ENCODE peak calls at places on chromosomes 5 and 9, in nine cellular contexts. Q is neural progenitor cell, Y is PC-3, A is GM23248, Z is SK-N-SH, F is GM23338, W is hepatocyte, V is HCT116, U is OCI-LY7. N is an unnamed sample.

GRCh38 chr9:28824410-28824963 is 1251.2 kb upstream of the C9orf72 start:
- DNase-seq in Q (no peak), Y (no peak), A (no peak), Z (no peak), F (no peak), W (no peak), V (no peak), U (no peak), N (no peak)

GRCh38 chr9:113523421-113524141 is 60.1 kb downstream of the RGS3 start:
- DNase-seq in Q (no peak), Y (no peak), A (peak), Z (no peak), F (no peak), W (peak), V (no peak), U (peak), N (peak)

GRCh38 chr5:44336708-44337107 is 52.5 kb downstream of the FGF10 start:
- DNase-seq in Q (no peak), Y (no peak), A (no peak), Z (no peak), F (no peak), W (no peak), V (no peak), U (no peak), N (no peak)

GRCh38 chr9:126676685-126677143 is 63.0 kb downstream of the LMX1B start:
- DNase-seq in Q (peak), Y (no peak), A (no peak), Z (peak), F (peak), W (no peak), V (no peak), U (no peak), N (no peak)

GRCh38 chr9:127796899-127797370 is 5.7 kb upstream of the FPGS start:
- DNase-seq in Q (peak), Y (peak), A (no peak), Z (no peak), F (no peak), W (no peak), V (no peak), U (peak), N (peak)

GRCh38 chr5:173736923-173737412 is 120.5 kb upstream of the BOD1 start:
- DNase-seq in Q (no peak), Y (no peak), A (no peak), Z (no peak), F (no peak), W (peak), V (no peak), U (peak), N (no peak)

GRCh38 chr5:87411586-87412416 is 929 bp downstream of the CCNH start:
- DNase-seq in Q (peak), Y (peak), A (peak), Z (peak), F (peak), W (peak), V (peak), U (peak), N (peak)

GRCh38 chr5:52898961-52899680 is 90.0 kb upstream of the ITGA2 start:
- DNase-seq in Q (no peak), Y (no peak), A (no peak), Z (no peak), F (no peak), W (no peak), V (no peak), U (no peak), N (no peak)

GRCh38 chr9:20997503-20998076 is 33.9 kb downstream of the HACD4 start:
- DNase-seq in Q (no peak), Y (no peak), A (no peak), Z (no peak), F (no peak), W (no peak), V (no peak), U (peak), N (no peak)

GRCh38 chr5:64883912-64884311 is 115.2 kb downstream of the CWC27 start:
- DNase-seq in Q (no peak), Y (peak), A (no peak), Z (no peak), F (no peak), W (no peak), V (no peak), U (no peak), N (no peak)

DNA sequence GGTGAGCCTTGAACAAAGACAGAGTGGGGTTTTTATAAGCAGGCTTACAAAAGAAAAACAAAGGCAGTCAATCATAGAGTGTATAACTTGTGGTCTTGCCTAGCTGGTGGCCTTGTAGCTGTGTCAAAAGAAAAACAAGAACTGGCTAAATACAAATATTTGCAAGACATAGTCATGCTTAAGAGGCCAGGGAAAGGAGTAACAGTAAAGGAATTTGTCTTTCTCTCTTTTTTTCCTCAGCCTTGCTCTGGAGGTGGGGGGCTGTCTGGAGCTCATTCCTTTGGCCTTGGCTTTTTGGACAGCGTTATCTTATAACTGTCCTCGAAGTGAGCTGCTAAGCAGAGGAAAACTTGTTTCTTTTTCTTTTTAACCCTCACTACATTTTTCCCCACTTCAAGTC is 14.1 kb downstream of the CEL start:
- DNase-seq in Q (no peak), Y (peak), A (peak), Z (no peak), F (no peak), W (peak), V (no peak), U (no peak), N (no peak)
- TF ChIP-seq EZH2phosphoT487 in Q (no peak), Y (no peak), A (no peak), Z (no peak), F (no peak), W (no peak), V (no peak), U (no peak), N (no peak)

GRCh38 chr9:37551468-37551867 is 24.7 kb downstream of the FBXO10 start:
- DNase-seq in Q (no peak), Y (no peak), A (no peak), Z (no peak), F (no peak), W (no peak), V (no peak), U (no peak), N (no peak)

GRCh38 chr9:37551888-37552287 is 24.3 kb downstream of the FBXO10 start:
- DNase-seq in Q (no peak), Y (no peak), A (no peak), Z (no peak), F (no peak), W (no peak), V (no peak), U (no peak), N (no peak)

GRCh38 chr9:37547328-37547878 is 28.8 kb downstream of the FBXO10 start:
- DNase-seq in Q (no peak), Y (no peak), A (no peak), Z (no peak), F (no peak), W (no peak), V (no peak), U (no peak), N (no peak)

GRCh38 chr9:37549527-37549926 is 26.7 kb downstream of the FBXO10 start:
- DNase-seq in Q (no peak), Y (no peak), A (peak), Z (no peak), F (no peak), W (no peak), V (no peak), U (no peak), N (peak)

DNA sequence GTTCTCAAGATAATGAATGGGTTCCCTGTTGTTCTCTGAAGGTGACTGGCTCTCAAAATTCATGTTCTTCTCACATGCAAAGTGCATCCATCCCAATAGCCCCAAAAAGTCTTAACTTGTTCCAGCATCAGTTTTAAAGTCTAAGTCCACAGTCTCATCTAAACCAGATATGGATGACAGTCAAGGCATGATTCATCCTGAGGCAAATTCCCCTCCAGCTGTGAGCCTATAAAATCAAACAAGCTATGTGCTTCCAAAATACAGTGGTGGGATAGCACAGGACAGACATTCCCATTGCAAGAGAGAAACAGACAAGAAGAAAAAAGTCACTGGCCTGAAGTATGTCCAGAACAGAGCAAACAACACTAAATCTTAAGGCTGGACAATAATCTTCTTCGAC is 25.4 kb downstream of the FBXO10 start:
- DNase-seq in Q (no peak), Y (no peak), A (peak), Z (no peak), F (no peak), W (no peak), V (no peak), U (no peak), N (no peak)
- TF ChIP-seq EZH2phosphoT487 in Q (no peak), Y (no peak), A (no peak), Z (no peak), F (no peak), W (no peak), V (no peak), U (no peak), N (no peak)

DNA sequence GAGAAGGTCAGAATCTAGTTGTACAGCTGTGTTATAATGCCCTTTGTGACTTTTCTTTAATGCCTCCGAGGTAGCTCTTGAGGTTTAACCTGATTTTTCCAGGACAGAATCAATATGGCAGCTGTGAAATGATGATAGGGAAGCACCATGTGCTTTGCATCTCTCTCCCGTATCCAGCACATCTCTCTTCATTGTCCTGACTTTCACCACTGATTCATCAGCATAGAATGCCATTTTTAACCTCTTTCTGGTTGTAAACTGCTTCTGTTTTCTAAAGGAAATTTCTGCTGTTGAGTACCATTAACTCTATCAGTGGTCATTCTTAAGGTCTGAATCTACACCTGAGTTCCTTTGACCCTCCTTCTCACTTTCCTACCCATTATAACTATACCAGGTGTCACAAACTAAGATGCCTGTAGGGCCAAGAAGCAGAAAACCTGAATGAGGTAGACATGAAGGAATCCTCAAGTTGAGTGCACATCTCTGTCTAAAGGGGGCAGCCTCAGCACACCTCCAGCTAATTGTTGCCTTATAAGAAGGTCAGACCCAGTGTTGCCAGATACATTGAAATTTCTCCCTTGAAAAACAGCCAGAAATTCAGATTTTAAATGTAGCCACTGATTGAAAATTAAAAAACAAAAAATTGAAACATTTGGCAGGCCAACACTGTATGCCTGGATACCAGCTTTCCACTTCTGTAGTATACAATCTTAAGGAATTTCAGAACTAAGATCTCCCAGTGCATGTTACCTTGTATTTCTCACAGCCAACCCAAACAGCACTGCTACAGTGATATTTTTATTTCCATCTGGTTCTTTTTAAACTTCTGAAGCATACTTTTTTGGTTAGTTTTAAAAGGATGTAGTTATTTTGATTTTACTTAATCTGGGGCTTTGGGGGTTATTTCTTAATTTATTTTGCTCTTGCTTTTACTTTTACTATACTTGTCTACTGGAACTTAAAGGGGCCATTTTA is 35.8 kb upstream of the TLX3 start:
- DNase-seq in Q (peak), Y (peak), A (peak), Z (peak), F (peak), W (peak), V (peak), U (peak), N (peak)
- TF ChIP-seq EZH2phosphoT487 in Q (no peak), Y (no peak), A (no peak), Z (no peak), F (no peak), W (no peak), V (no peak), U (no peak), N (no peak)

GRCh38 chr5:137146402-137146889 is 352.7 kb downstream of the SPOCK1 start:
- DNase-seq in Q (no peak), Y (peak), A (peak), Z (no peak), F (no peak), W (peak), V (peak), U (no peak), N (no peak)
- TF ChIP-seq EZH2phosphoT487 in Q (no peak), Y (no peak), A (no peak), Z (no peak), F (no peak), W (no peak), V (no peak), U (no peak), N (no peak)

GRCh38 chr5:115487750-115488149 is 56.8 kb downstream of the FEM1C start:
- DNase-seq in Q (no peak), Y (no peak), A (no peak), Z (no peak), F (no peak), W (no peak), V (no peak), U (no peak), N (no peak)

GRCh38 chr5:115486728-115487127 is 57.8 kb downstream of the FEM1C start:
- DNase-seq in Q (no peak), Y (no peak), A (no peak), Z (no peak), F (peak), W (no peak), V (no peak), U (no peak), N (no peak)

GRCh38 chr5:115487168-115487567 is 57.4 kb downstream of the FEM1C start:
- DNase-seq in Q (no peak), Y (no peak), A (no peak), Z (no peak), F (no peak), W (no peak), V (no peak), U (no peak), N (no peak)

GRCh38 chr5:115480900-115481299 is 63.7 kb downstream of the FEM1C start:
- DNase-seq in Q (no peak), Y (no peak), A (no peak), Z (no peak), F (no peak), W (no peak), V (no peak), U (no peak), N (no peak)

DNA sequence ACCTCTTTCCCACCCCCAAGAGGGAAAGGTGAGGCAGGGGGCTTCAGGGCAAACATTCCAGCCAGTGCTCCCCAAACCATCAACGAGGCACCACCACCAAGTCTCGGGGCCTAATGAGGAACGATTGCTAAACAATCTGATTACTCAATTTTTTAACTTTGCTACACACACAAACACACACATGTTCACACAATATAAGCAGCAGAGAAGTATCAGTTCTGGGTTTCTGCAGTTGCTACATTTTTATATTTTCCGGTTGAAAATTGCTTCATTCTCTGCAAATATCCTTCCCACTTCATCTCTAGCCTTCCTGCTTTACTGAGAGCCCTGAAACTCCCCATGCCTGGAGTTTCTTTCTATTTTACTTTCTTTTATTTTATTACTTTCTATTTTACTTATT is 60.2 kb downstream of the FEM1C start:
- DNase-seq in Q (no peak), Y (no peak), A (no peak), Z (no peak), F (no peak), W (no peak), V (no peak), U (no peak), N (no peak)
- TF ChIP-seq EZH2phosphoT487 in Q (no peak), Y (no peak), A (no peak), Z (no peak), F (no peak), W (no peak), V (no peak), U (no peak), N (no peak)

GRCh38 chr9:121645003-121645402 is 6.4 kb upstream of the DAB2IP start:
- DNase-seq in Q (no peak), Y (no peak), A (no peak), Z (peak), F (no peak), W (no peak), V (no peak), U (peak), N (no peak)
- TF ChIP-seq EZH2phosphoT487 in Q (no peak), Y (no peak), A (no peak), Z (no peak), F (no peak), W (no peak), V (no peak), U (no peak), N (no peak)

DNA sequence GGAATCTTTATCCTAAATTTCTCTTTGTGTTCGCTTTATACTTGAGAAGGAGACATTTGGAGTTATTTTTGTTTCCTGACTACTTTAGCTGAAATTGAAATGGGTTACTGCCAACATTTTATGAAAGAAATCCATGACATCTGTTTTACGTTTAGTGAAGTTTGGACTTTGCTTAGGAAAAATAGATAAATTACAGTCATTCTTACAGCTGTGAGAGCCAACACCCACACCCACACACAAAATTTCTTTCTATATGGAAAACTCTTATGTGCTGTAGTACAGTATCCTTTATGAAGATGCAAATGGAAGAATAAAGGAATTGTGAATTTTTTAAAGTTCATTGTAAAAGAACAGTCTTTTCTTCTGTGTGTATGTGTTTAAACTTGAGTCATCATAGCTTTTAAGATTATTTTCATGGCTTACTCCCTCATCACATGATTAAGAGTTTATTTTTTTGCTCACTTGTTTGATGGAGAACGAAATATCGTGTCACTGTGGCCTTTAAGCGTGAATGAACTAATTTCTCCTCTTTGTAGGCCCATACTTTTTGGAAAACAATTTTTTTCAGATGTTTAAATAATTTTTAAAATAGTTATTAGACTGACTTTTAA is 24.5 kb downstream of the CENPP start:
- DNase-seq in Q (no peak), Y (no peak), A (peak), Z (no peak), F (no peak), W (peak), V (no peak), U (no peak), N (no peak)
- TF ChIP-seq EZH2phosphoT487 in Q (no peak), Y (no peak), A (no peak), Z (no peak), F (no peak), W (no peak), V (no peak), U (no peak), N (no peak)

GRCh38 chr9:123361086-123361730 is 5.2 kb downstream of the CRB2 start:
- DNase-seq in Q (no peak), Y (no peak), A (no peak), Z (peak), F (no peak), W (no peak), V (no peak), U (no peak), N (no peak)

GRCh38 chr9:123359546-123359945 is 3.5 kb downstream of the CRB2 start:
- DNase-seq in Q (no peak), Y (no peak), A (no peak), Z (no peak), F (no peak), W (no peak), V (no peak), U (no peak), N (no peak)

GRCh38 chr9:123359106-123359505 is 3.1 kb downstream of the CRB2 start:
- DNase-seq in Q (no peak), Y (no peak), A (no peak), Z (no peak), F (no peak), W (no peak), V (no peak), U (no peak), N (no peak)

GRCh38 chr9:123361731-123362560 is 5.9 kb downstream of the CRB2 start:
- DNase-seq in Q (no peak), Y (no peak), A (no peak), Z (no peak), F (no peak), W (no peak), V (no peak), U (no peak), N (no peak)

GRCh38 chr9:123360161-123361085 is 4.4 kb downstream of the CRB2 start:
- DNase-seq in Q (peak), Y (no peak), A (no peak), Z (peak), F (peak), W (peak), V (no peak), U (peak), N (peak)
- TF ChIP-seq EZH2phosphoT487 in Q (no peak), Y (no peak), A (no peak), Z (no peak), F (no peak), W (no peak), V (no peak), U (no peak), N (no peak)

DNA sequence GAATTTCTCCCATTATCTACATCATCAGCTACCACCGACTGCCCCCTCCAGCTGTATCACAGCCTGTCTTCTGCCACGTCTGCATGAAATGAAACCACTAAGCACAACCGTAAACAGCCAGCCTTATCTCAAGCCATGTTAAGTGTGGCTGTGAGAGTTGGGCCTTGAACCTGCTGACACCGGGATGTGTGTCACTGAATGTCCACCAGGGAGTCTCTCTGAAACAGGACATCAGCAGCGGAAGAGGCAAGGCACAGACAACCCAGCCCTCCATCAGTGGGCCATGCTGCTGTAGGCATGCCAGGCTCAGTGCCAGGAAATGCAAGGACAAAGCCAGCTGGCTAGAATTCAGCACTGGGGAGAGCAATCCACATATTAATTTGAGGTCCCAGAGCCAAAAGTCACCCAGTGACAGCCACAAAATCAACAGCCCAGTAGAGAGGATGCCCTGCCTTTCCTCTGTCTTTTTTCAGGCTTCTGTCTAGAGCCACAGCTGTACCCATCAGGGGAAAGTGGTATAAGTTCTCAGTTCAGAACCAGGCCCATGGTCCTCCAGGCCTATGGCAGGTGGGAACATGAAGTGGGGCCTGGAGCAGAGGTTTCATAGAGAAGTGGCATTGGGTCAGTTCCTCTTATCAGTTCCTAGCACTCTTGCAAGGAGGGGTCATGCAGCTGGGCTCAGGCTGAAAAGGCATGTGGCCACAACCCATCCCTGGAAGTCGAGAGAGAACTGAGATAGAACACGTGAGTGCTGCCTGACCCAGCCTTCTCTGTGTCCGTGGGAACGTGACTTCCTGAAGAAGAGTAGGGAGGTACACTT is 199.5 kb downstream of the ESM1 start:
- DNase-seq in Q (no peak), Y (peak), A (peak), Z (peak), F (no peak), W (peak), V (no peak), U (peak), N (peak)
- TF ChIP-seq EZH2phosphoT487 in Q (no peak), Y (no peak), A (no peak), Z (no peak), F (no peak), W (no peak), V (no peak), U (no peak), N (no peak)

N was measured in MM.1S.